ENCODE peak calls at places on chromosomes 2 and 18, in six cellular contexts. O is GDM1, A is T-cell, F is SW480, C is stomach, H is RCC 7860. N is an unnamed sample.

GRCh38 chr2:85653996-85654395 is 14.0 kb downstream of the SFTPB start:
- DNase-seq in O (no peak), A (no peak), F (no peak), H (no peak), C (no peak), N (no peak)

GRCh38 chr2:186575302-186575701 is 14.6 kb upstream of the ITGAV start:
- DNase-seq in A (no peak), O (peak), C (no peak), F (peak), H (peak), N (peak)

GRCh38 chr2:48483916-48484315 is 46.0 kb upstream of the STON1 start:
- DNase-seq in C (no peak), O (no peak), H (no peak), F (no peak), A (no peak), N (no peak)

GRCh38 chr2:46939596-46940359 is 24.2 kb upstream of the MCFD2 start:
- DNase-seq in O (no peak), H (no peak), C (peak), F (peak), A (no peak), N (no peak)

GRCh38 chr18:51235011-51235789 is 37.7 kb upstream of the MEX3C start:
- DNase-seq in F (peak), C (no peak), A (no peak), H (peak), O (peak), N (no peak)

GRCh38 chr18:61651145-61651879 is 241.5 kb downstream of the RNF152 start:
- DNase-seq in C (no peak), A (no peak), F (no peak), O (no peak), H (no peak), N (no peak)

GRCh38 chr18:56003009-56003408 is 415.0 kb upstream of the TCF4 start:
- DNase-seq in F (no peak), H (no peak), C (no peak), A (no peak), O (no peak), N (no peak)

GRCh38 chr2:63078852-63079606 is 28.4 kb downstream of the OTX1 start:
- DNase-seq in A (no peak), H (peak), O (peak), F (peak), C (no peak), N (no peak)

GRCh38 chr18:63073481-63073880 is 246.1 kb downstream of the BCL2 start:
- DNase-seq in O (no peak), A (no peak), C (no peak), H (no peak), F (peak), N (peak)

GRCh38 chr2:118437501-118437900 is 349.2 kb downstream of the INSIG2 start:
- DNase-seq in C (no peak), F (no peak), A (no peak), O (no peak), H (no peak), N (no peak)

GRCh38 chr2:175282300-175282699 is 100.8 kb upstream of the ATP5MC3 start:
- DNase-seq in H (peak), O (no peak), C (no peak), F (peak), A (no peak), N (no peak)

GRCh38 chr2:240603846-240604245 is 17.3 kb downstream of the CAPN10 start:
- DNase-seq in O (no peak), A (no peak), H (no peak), C (no peak), F (no peak), N (no peak)

GRCh38 chr18:22399949-22400348 is 17.8 kb downstream of the CTAGE1 start:
- DNase-seq in H (peak), C (no peak), O (no peak), A (no peak), F (no peak), N (no peak)

GRCh38 chr2:121297217-121297830 is 12.3 kb upstream of the TFCP2L1 start:
- DNase-seq in O (no peak), F (peak), A (no peak), H (no peak), C (peak), N (no peak)

GRCh38 chr18:6414118-6414722 is 491 bp downstream of the L3MBTL4 start:
- DNase-seq in C (peak), O (no peak), A (peak), F (no peak), H (peak), N (peak)

GRCh38 chr2:109607766-109608165 is 6.0 kb downstream of the SEPTIN10 start:
- DNase-seq in O (no peak), A (no peak), F (no peak), C (no peak), H (no peak), N (no peak)

GRCh38 chr18:45413180-45413836 is 202.0 kb upstream of the SLC14A2 start:
- DNase-seq in C (no peak), F (no peak), A (no peak), H (no peak), O (no peak), N (no peak)

GRCh38 chr18:750456-750855 is 38.0 kb upstream of the ENOSF1 start:
- DNase-seq in F (no peak), O (no peak), H (no peak), A (no peak), C (no peak), N (no peak)

GRCh38 chr2:112155331-112156151 is 17.4 kb downstream of the FBLN7 start:
- DNase-seq in C (peak), A (peak), F (no peak), O (no peak), H (no peak), N (no peak)

GRCh38 chr18:42620585-42620984 is 494.9 kb downstream of the RIT2 start:
- DNase-seq in F (no peak), O (no peak), H (no peak), A (no peak), C (no peak), N (no peak)

GRCh38 chr2:177474904-177475474 is 82.4 kb downstream of the AGPS start:
- DNase-seq in H (peak), A (no peak), F (no peak), O (no peak), C (no peak), N (no peak)

GRCh38 chr2:77054938-77055337 is 467.2 kb downstream of the LRRTM4 start:
- DNase-seq in O (no peak), H (no peak), F (no peak), C (no peak), A (no peak), N (no peak)

N was measured in mucosa of gallbladder.